ENCODE peak calls at places on chromosomes 3 and 15, in six cellular contexts. T, L, W, P, B and J are unnamed samples.

GRCh38 chr3:129278970-129279906 is 568 bp downstream of the HMCES start:
- DNase-seq in T (peak; percentile 56), L (peak; percentile 56), W (no peak), P (peak; percentile 67), B (peak; percentile 32), J (peak; percentile 67)

GRCh38 chr15:91589360-91589759 is 264.1 kb upstream of the SLCO3A1 start:
- DNase-seq in T (no peak), L (no peak), W (no peak), P (peak; percentile 10), B (no peak), J (no peak)

GRCh38 chr15:58606577-58607080 is 142.9 kb downstream of the ADAM10 start:
- DNase-seq in T (no peak), L (no peak), W (no peak), P (no peak), B (no peak), J (no peak)

GRCh38 chr3:60809857-60810256 is 441.4 kb downstream of the FHIT start:
- DNase-seq in T (peak; percentile 25), L (peak; percentile 1), W (no peak), P (peak; percentile 16), B (no peak), J (no peak)

GRCh38 chr3:145798691-145799550 is 362.1 kb downstream of the PLOD2 start:
- DNase-seq in T (no peak), L (no peak), W (no peak), P (no peak), B (no peak), J (no peak)

GRCh38 chr3:179037361-179037760 is 34.2 kb downstream of the ZMAT3 start:
- DNase-seq in T (no peak), L (no peak), W (no peak), P (no peak), B (no peak), J (peak; percentile 70)

GRCh38 chr3:177169936-177170722 is 27.2 kb downstream of the TBL1XR1 start:
- DNase-seq in T (no peak), L (no peak), W (no peak), P (no peak), B (no peak), J (no peak)

GRCh38 chr15:40441012-40441735 is 421 bp downstream of the BAHD1 start:
- DNase-seq in T (peak; percentile 23), L (no peak), W (no peak), P (no peak), B (peak; percentile 76), J (no peak)

GRCh38 chr15:71753346-71753745 is 57.0 kb upstream of the NR2E3 start:
- DNase-seq in T (no peak), L (peak; percentile 50), W (no peak), P (no peak), B (no peak), J (peak; percentile 48)

GRCh38 chr3:15703346-15703745 is 94.4 kb downstream of the ANKRD28 start:
- DNase-seq in T (no peak), L (no peak), W (no peak), P (no peak), B (no peak), J (no peak)

GRCh38 chr15:66092053-66092976 is 161.2 kb downstream of the MEGF11 start:
- DNase-seq in T (no peak), L (no peak), W (no peak), P (no peak), B (no peak), J (no peak)

GRCh38 chr3:33218446-33219174 is at the start of gene SUSD5:
- DNase-seq in T (peak; percentile 74), L (peak; percentile 61), W (no peak), P (no peak), B (no peak), J (peak; percentile 51)

GRCh38 chr3:145183261-145183660 is 977.7 kb downstream of the PLOD2 start:
- DNase-seq in T (no peak), L (no peak), W (no peak), P (no peak), B (no peak), J (no peak)

GRCh38 chr3:98778383-98778782 is 15.2 kb downstream of the ST3GAL6 start:
- DNase-seq in T (no peak), L (no peak), W (no peak), P (no peak), B (no peak), J (peak; percentile 58)

GRCh38 chr15:82838096-82838735 is 28.8 kb downstream of the WHAMM start:
- DNase-seq in T (no peak), L (no peak), W (no peak), P (no peak), B (no peak), J (no peak)

GRCh38 chr3:37590328-37591079 is 271.2 kb upstream of the CTDSPL start:
- DNase-seq in T (no peak), L (no peak), W (no peak), P (no peak), B (no peak), J (no peak)

GRCh38 chr3:170814822-170815221 is 55.2 kb downstream of the RPL22L1 start:
- DNase-seq in T (no peak), L (no peak), W (no peak), P (no peak), B (no peak), J (no peak)

GRCh38 chr3:152398495-152398894 is 129.8 kb downstream of the MBNL1 start:
- DNase-seq in T (no peak), L (no peak), W (no peak), P (no peak), B (no peak), J (no peak)

GRCh38 chr15:40949756-40950207 is 3.5 kb upstream of the CHAC1 start:
- DNase-seq in T (no peak), L (no peak), W (no peak), P (peak; percentile 34), B (no peak), J (no peak)

GRCh38 chr3:50417637-50418033 is 58.3 kb upstream of the TMEM115 start:
- DNase-seq in T (no peak), L (no peak), W (no peak), P (no peak), B (no peak), J (no peak)

GRCh38 chr3:67688231-67688630 is 33.8 kb upstream of the SUCLG2 start:
- DNase-seq in T (no peak), L (no peak), W (no peak), P (no peak), B (no peak), J (no peak)

GRCh38 chr3:40387001-40387894 is at the start of gene ENTPD3:
- DNase-seq in T (no peak), L (no peak), W (no peak), P (no peak), B (peak; percentile 89), J (no peak)

GRCh38 chr3:125033135-125033534 is 22.7 kb downstream of the HEG1 start:
- DNase-seq in T (no peak), L (no peak), W (no peak), P (no peak), B (no peak), J (no peak)

GRCh38 chr3:188365184-188365583 is 211.2 kb downstream of the LPP start:
- DNase-seq in T (no peak), L (no peak), W (no peak), P (no peak), B (no peak), J (no peak)

GRCh38 chr3:190048831-190049541 is 71.7 kb downstream of the P3H2 start:
- DNase-seq in T (no peak), L (no peak), W (no peak), P (no peak), B (no peak), J (peak; percentile 83)

DNA sequence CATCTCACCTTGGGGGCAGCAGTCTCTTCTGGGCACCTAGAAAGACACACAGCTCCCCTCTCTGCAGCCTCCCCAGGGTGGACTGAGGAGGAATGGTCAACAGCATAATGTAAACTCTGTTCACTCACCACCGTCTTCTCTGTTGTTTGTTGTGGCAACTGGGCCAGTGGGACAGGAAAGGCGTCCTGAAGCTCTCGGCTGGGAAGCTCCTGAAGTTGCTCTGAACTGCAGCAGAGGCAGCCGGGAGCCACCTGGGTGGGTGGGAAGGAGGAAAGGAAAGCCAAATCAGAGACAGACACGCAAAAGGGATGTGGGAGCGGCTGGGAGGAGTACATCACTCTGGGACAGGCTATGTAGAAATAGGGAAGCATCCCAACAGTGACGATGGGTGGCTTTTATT is 52.7 kb downstream of the MYLK start:
- DNase-seq in T (no peak), L (no peak), W (no peak), P (no peak), B (no peak), J (no peak)
- TF ChIP-seq BHLHE40 in T (no peak), L (no peak), W (no peak), P (no peak), B (no peak), J (no peak)

DNA sequence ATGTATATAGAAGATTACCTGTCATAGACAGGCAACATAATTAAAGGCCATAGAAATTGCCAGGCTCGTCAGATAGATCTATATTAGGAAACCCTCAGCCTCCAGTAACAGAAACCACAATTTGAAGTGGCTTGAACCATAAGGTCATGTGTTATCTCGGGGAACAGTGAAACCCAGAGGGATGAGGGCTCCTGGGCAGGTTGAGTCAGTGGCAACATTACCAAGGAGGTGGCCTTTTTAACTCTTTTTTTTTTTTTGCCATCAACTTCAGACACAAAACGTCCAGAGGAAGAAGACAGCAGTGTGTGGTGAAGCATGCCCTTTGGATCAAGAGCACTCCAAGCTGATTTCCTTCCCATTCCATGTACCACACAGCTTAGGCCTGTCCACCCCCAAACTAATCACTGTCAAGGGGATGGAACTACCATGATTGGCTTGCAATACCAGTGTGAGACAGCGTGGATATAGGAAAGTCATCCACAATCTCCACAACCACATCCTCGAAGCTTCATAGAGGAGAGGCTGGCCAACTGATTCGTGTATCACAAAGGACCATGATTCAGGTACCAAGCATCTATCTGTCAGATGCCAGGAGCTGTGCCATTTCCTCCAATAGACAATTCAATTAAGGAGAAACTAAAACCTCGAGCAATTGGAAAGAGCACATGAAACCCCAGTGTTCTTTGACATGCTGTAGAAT is 999 bp upstream of the KIF7 start:
- DNase-seq in T (no peak), L (no peak), W (no peak), P (no peak), B (peak; percentile 6), J (peak; percentile 27)
- TF ChIP-seq BHLHE40 in T (no peak), L (no peak), W (no peak), P (no peak), B (no peak), J (no peak)

GRCh38 chr3:140499114-140499757 is 178.6 kb upstream of the TRIM42 start:
- DNase-seq in T (no peak), L (peak; percentile 13), W (no peak), P (peak; percentile 12), B (no peak), J (no peak)

GRCh38 chr3:140497331-140497730 is 180.5 kb upstream of the TRIM42 start:
- DNase-seq in T (no peak), L (no peak), W (no peak), P (no peak), B (no peak), J (no peak)

GRCh38 chr3:140501054-140501769 is 176.7 kb upstream of the TRIM42 start:
- DNase-seq in T (no peak), L (no peak), W (no peak), P (no peak), B (no peak), J (no peak)

GRCh38 chr3:140501770-140502364 is 176.0 kb upstream of the TRIM42 start:
- DNase-seq in T (no peak), L (no peak), W (no peak), P (no peak), B (no peak), J (no peak)

GRCh38 chr3:140500473-140500872 is 177.4 kb upstream of the TRIM42 start:
- DNase-seq in T (no peak), L (no peak), W (no peak), P (no peak), B (no peak), J (no peak)
- TF ChIP-seq BHLHE40 in T (no peak), L (no peak), W (no peak), P (no peak), B (no peak), J (no peak)

GRCh38 chr15:35697549-35698299 is 151.8 kb upstream of the DPH6 start:
- DNase-seq in T (no peak), L (peak; percentile 17), W (no peak), P (no peak), B (no peak), J (peak; percentile 82)
- TF ChIP-seq BHLHE40 in T (no peak), L (no peak), W (no peak), P (no peak), B (no peak), J (peak; percentile 49)